ENCODE peak calls at places on chromosomes 13 and 19, in six cellular contexts. V is uterus; P is Karpas-422; C is CD8-positive, alpha-beta memory T cell; L is ascending aorta; Z is stomach. D is an unnamed sample.

GRCh38 chr13:113527272-113527958 is 36.9 kb upstream of the DCUN1D2 start:
- DNase-seq in V (no peak), P (no peak), C (no peak), L (no peak), Z (peak; percentile 8), D (no peak)

GRCh38 chr13:20721058-20721453 is 17.6 kb downstream of the IL17D start:
- DNase-seq in V (no peak), P (no peak), C (no peak), L (no peak), Z (no peak), D (no peak)

GRCh38 chr13:77207943-77208342 is 119.0 kb downstream of the MYCBP2 start:
- DNase-seq in V (no peak), P (no peak), C (no peak), L (no peak), Z (no peak), D (no peak)

GRCh38 chr19:41384351-41384750 is 8.0 kb downstream of the TMEM91 start:
- DNase-seq in V (no peak), P (no peak), C (no peak), L (no peak), Z (no peak), D (no peak)

GRCh38 chr13:98252931-98253470 is 75.9 kb upstream of the RNF113B start:
- DNase-seq in V (no peak), P (no peak), C (no peak), L (no peak), Z (no peak), D (no peak)

GRCh38 chr13:99320693-99321481 is 13.7 kb upstream of the GPR183 start:
- DNase-seq in V (no peak), P (peak; percentile 62), C (no peak), L (no peak), Z (no peak), D (no peak)

GRCh38 chr19:6501740-6502648 is at the start of gene TUBB4A:
- DNase-seq in V (no peak), P (peak; percentile 57), C (peak; percentile 12), L (no peak), Z (no peak), D (no peak)

GRCh38 chr19:4077800-4078683 is 11.3 kb upstream of the ZBTB7A start:
- DNase-seq in V (peak; percentile 74), P (peak; percentile 85), C (no peak), L (no peak), Z (peak; percentile 63), D (peak; percentile 83)

GRCh38 chr19:40331052-40331451 is 17.1 kb downstream of the C19orf47 start:
- DNase-seq in V (no peak), P (no peak), C (no peak), L (no peak), Z (no peak), D (no peak)

GRCh38 chr19:14561832-14562351 is 10.0 kb downstream of the NDUFB7 start:
- DNase-seq in V (no peak), P (no peak), C (peak; percentile 29), L (no peak), Z (peak; percentile 61), D (no peak)

GRCh38 chr19:1168877-1169791 is 4.9 kb downstream of the SBNO2 start:
- DNase-seq in V (peak; percentile 64), P (no peak), C (no peak), L (no peak), Z (peak; percentile 82), D (no peak)
- H3K4me3 ChIP-seq in V (peak overlapping the region; percentile 34), P (no peak overlapping the region), C (no peak overlapping the region), L (peak overlapping the region; percentile 13), Z (peak overlapping the region; percentile 47), D (no peak overlapping the region)

GRCh38 chr19:55253842-55254624 is 4.8 kb downstream of the PPP6R1 start:
- DNase-seq in V (no peak), P (peak; percentile 97), C (peak; percentile 55), L (no peak), Z (peak; percentile 45), D (peak; percentile 27)
- H3K4me3 ChIP-seq in V (no peak overlapping the region), P (peak overlapping the region; percentile 84), C (peak overlapping the region; percentile 89), L (peak overlapping the region; percentile 12), Z (peak overlapping the region; percentile 90), D (no peak overlapping the region)

DNA sequence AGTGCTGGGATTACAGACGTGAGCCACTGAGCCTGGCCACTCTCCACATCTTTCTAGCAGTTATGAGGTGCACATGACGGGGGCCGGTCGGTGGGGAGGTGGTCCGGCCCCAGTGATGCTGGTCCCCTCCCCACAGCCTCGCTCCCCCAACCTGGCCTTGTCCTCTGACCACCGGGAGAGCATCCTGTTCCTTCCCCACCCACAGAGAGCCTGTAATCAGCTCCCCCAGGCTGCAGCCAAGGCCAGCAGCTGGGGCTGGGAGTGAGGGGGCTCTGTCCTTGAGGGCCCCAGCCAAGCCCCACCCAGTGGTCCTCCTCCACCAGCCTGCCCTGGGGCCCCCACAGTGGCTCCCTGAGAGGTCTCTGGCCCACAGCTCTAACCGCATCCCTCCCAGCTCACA is 3.0 kb upstream of the INSL3 start:
- DNase-seq in V (no peak), P (no peak), C (no peak), L (no peak), Z (no peak), D (no peak)
- H3K4me3 ChIP-seq in V (no peak overlapping the region), P (no peak overlapping the region), C (no peak overlapping the region), L (no peak overlapping the region), Z (no peak overlapping the region), D (no peak overlapping the region)

GRCh38 chr13:110234532-110234931 is 72.4 kb downstream of the COL4A1 start:
- DNase-seq in V (no peak), P (no peak), C (no peak), L (no peak), Z (no peak), D (no peak)

GRCh38 chr13:110232146-110232545 is 74.8 kb downstream of the COL4A1 start:
- DNase-seq in V (no peak), P (no peak), C (no peak), L (no peak), Z (no peak), D (no peak)

GRCh38 chr13:110232756-110233155 is 74.2 kb downstream of the COL4A1 start:
- DNase-seq in V (no peak), P (no peak), C (no peak), L (no peak), Z (no peak), D (no peak)

GRCh38 chr13:110233682-110234280 is 73.2 kb downstream of the COL4A1 start:
- DNase-seq in V (no peak), P (no peak), C (no peak), L (no peak), Z (no peak), D (no peak)

DNA sequence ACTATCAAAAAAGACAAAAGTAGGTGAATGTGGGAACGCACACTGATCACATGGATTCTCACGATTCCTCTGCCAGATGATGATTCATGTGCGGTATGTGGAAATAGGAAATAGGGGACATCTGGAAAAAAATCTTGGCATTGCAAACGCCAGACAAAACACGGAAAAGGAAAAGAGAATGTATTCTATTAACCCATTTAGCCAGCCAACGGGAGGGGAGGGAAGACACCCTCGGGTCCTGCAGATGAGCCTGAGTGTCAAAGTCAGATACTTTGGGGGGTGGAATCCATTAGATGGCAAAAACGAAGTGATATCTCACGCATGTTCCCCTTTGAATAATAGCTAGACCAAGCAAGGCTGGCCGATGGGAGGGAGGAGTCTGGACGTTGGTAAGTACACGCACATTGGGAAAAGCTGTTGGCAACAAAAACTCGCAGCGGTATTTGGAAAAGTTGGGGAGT is 73.7 kb downstream of the COL4A1 start:
- DNase-seq in V (peak; percentile 79), P (no peak), C (no peak), L (no peak), Z (no peak), D (no peak)
- H3K4me3 ChIP-seq in V (no peak overlapping the region), P (no peak overlapping the region), C (no peak overlapping the region), L (peak overlapping the region; percentile 22), Z (peak overlapping the region; percentile 2), D (no peak overlapping the region)